ENCODE peak calls at places on chromosomes 6 and 20, in four cellular contexts. V, C, Z and B are unnamed samples.

GRCh38 chr6:169950558-169950957 is 199.1 kb downstream of the ERMARD start:
- DNase-seq in V (no peak), C (peak), Z (peak), B (no peak)

GRCh38 chr6:64874776-64875175 is 832.2 kb downstream of the EYS start:
- DNase-seq in V (no peak), C (peak), Z (peak), B (no peak)

GRCh38 chr20:43043887-43044286 is 145.8 kb downstream of the PTPRT start:
- DNase-seq in V (no peak), C (no peak), Z (no peak), B (no peak)

GRCh38 chr20:48886189-48886588 is 35.3 kb upstream of the ARFGEF2 start:
- DNase-seq in V (no peak), C (no peak), Z (no peak), B (no peak)

GRCh38 chr6:14194483-14194882 is 76.9 kb downstream of the CD83 start:
- DNase-seq in V (no peak), C (no peak), Z (no peak), B (no peak)

GRCh38 chr20:23331951-23332350 is 18.6 kb upstream of the NXT1 start:
- DNase-seq in V (no peak), C (no peak), Z (no peak), B (no peak)

GRCh38 chr20:49831770-49832631 is 19.4 kb downstream of the SLC9A8 start:
- DNase-seq in V (no peak), C (no peak), Z (no peak), B (no peak)

GRCh38 chr6:147508871-147509608 is 550 bp downstream of the SAMD5 start:
- DNase-seq in V (no peak), C (no peak), Z (no peak), B (no peak)

GRCh38 chr20:38165089-38165965 is at the start of gene TGM2:
- DNase-seq in V (peak), C (peak), Z (peak), B (no peak)

GRCh38 chr6:91719414-91719813 is 1132.5 kb upstream of the MAP3K7 start:
- DNase-seq in V (no peak), C (no peak), Z (no peak), B (no peak)

GRCh38 chr6:22064558-22064957 is 232.3 kb downstream of the PRL start:
- DNase-seq in V (no peak), C (no peak), Z (no peak), B (no peak)
- H3K4me3 ChIP-seq in V (no peak), C (no peak), Z (no peak), B (no peak)

GRCh38 chr20:17859002-17859615 is 109.5 kb downstream of the SNX5 start:
- DNase-seq in V (no peak), C (no peak), Z (no peak), B (no peak)

GRCh38 chr20:17856837-17857605 is 111.6 kb downstream of the SNX5 start:
- DNase-seq in V (no peak), C (no peak), Z (no peak), B (no peak)

GRCh38 chr20:17857639-17858449 is 110.8 kb downstream of the SNX5 start:
- DNase-seq in V (no peak), C (no peak), Z (no peak), B (no peak)

GRCh38 chr20:17859616-17860232 is 108.9 kb downstream of the SNX5 start:
- DNase-seq in V (no peak), C (no peak), Z (no peak), B (no peak)

GRCh38 chr20:17858450-17859001 is 110.1 kb downstream of the SNX5 start:
- DNase-seq in V (no peak), C (no peak), Z (no peak), B (no peak)
- TF ChIP-seq CTCF in V (no peak), C (no peak), Z (no peak), B (no peak)

GRCh38 chr6:86937219-86938079 is at the start of gene HTR1E:
- DNase-seq in V (no peak), C (peak), Z (peak), B (no peak)

GRCh38 chr6:86934365-86934764 is 3.0 kb upstream of the HTR1E start:
- DNase-seq in V (no peak), C (no peak), Z (no peak), B (no peak)

GRCh38 chr6:86938814-86939213 is 1.5 kb downstream of the HTR1E start:
- DNase-seq in V (no peak), C (no peak), Z (no peak), B (no peak)

DNA sequence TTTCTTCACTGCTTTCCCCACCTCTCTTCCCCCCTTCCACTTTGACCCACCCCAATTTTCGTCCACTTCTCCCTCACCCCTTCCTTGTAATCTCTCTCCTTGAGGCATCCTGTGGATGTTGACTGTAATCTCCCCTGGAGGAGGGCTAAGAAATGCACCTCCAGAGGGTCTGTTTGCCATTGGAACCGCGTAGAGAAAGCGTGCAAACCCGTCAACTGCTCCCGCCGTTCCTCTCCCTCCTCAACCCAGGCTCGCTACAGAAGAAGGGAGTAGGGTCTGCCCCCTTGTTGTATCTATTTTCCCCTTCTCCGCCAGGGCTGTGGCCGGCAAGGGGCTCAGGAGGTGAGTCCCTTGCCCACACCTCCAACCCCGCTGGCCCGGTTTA is 502 bp upstream of the HTR1E start:
- DNase-seq in V (no peak), C (no peak), Z (no peak), B (no peak)
- H3K4me3 ChIP-seq in V (peak), C (no peak), Z (no peak), B (peak)

DNA sequence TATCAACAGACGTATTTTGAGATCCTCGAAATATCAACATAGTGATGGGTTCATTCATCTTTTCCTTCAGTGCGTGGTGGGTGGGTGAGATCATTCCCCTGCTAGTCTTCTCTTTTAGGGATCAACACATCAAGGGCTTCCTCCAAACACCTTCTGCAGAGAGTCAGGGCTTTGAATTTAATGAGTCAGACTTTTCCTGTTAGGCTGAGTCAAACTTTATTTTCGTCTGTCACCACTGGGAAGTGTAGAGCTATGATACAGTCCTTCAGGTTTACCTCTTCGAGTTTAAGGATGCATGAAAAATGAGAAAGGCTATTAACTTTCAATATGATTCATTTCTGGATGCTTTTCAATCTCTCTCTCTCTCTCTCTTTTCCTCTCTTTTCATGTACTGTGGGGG is 189.1 kb downstream of the BMP2 start:
- DNase-seq in V (no peak), C (no peak), Z (no peak), B (peak)
- TF ChIP-seq CTCF in V (no peak), C (no peak), Z (no peak), B (no peak)

DNA sequence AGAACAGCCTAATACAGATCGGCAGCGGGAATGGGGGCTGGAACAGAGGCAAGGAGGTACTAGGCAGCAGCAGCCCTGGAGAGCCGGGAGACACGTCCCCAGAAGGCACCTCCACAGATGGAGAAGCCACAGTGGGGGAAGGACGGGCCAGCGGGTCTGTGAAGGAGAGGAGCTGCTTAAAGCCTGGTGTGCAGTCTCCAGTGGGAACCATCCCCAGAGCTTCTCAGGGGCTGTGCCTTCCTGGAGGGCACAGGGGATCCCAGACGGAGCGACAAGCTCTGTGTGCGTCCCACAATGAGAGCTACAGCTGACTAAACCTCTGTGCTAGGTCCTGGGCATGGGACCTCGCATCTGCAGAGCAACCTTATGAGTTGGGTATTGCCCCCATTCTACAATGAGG is 50.8 kb downstream of the EZR start:
- DNase-seq in V (no peak), C (no peak), Z (no peak), B (no peak)
- H3K4me3 ChIP-seq in V (no peak), C (no peak), Z (no peak), B (no peak)

GRCh38 chr6:4533576-4533975 is 242.6 kb upstream of the CDYL start:
- DNase-seq in V (no peak), C (no peak), Z (no peak), B (no peak)
- TF ChIP-seq CTCF in V (no peak), C (no peak), Z (no peak), B (no peak)

GRCh38 chr6:3750324-3751018 is 1.0 kb downstream of the PXDC1 start:
- DNase-seq in V (peak), C (peak), Z (peak), B (no peak)

GRCh38 chr6:3751730-3752537 is 421 bp upstream of the PXDC1 start:
- DNase-seq in V (peak), C (peak), Z (peak), B (no peak)

GRCh38 chr6:3753228-3753795 is 1.8 kb upstream of the PXDC1 start:
- DNase-seq in V (no peak), C (no peak), Z (no peak), B (no peak)

GRCh38 chr6:3751019-3751729 is at the start of gene PXDC1:
- DNase-seq in V (no peak), C (no peak), Z (no peak), B (no peak)

GRCh38 chr6:3752538-3753227 is 1.2 kb upstream of the PXDC1 start:
- DNase-seq in V (no peak), C (no peak), Z (no peak), B (no peak)
- H3K4me3 ChIP-seq in V (peak), C (peak), Z (peak), B (peak)

GRCh38 chr6:168709991-168710390 is 269.0 kb downstream of the SMOC2 start:
- DNase-seq in V (no peak), C (no peak), Z (no peak), B (no peak)

GRCh38 chr6:168711666-168712300 is 270.8 kb downstream of the SMOC2 start:
- DNase-seq in V (no peak), C (no peak), Z (no peak), B (no peak)

GRCh38 chr6:168713013-168713412 is 272.0 kb downstream of the SMOC2 start:
- DNase-seq in V (no peak), C (no peak), Z (no peak), B (no peak)

GRCh38 chr6:168709440-168709839 is 268.5 kb downstream of the SMOC2 start:
- DNase-seq in V (no peak), C (no peak), Z (no peak), B (no peak)

DNA sequence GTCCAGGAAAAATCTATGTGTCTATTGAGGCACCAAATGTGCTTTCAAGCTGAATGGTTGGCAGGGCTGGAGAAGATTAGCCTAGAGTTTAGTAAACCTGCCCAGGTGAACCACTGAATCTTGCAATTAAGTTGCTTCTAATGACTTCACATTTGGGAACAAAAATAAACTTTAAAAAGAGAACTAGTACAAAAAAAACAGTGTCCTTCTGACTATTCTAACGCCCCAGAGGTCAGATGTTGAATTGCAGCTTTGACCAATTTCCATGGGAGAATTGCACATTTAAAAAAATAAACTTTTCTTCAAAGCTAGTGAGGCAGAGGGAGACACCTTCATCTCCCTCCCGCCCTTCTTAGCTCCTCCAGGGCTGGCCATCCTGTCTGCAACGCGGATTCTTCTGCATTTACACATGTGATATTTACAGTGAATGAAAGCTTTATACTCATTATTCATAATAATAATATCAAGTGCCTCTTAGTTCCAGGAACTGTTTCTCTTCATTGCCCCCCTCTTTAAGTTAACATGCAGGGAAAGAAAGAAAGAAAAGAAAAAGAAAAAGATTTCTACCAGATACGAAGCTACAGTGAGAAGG is 270.2 kb downstream of the SMOC2 start:
- DNase-seq in V (no peak), C (peak), Z (no peak), B (no peak)
- TF ChIP-seq CTCF in V (no peak), C (peak), Z (peak), B (peak)

DNA sequence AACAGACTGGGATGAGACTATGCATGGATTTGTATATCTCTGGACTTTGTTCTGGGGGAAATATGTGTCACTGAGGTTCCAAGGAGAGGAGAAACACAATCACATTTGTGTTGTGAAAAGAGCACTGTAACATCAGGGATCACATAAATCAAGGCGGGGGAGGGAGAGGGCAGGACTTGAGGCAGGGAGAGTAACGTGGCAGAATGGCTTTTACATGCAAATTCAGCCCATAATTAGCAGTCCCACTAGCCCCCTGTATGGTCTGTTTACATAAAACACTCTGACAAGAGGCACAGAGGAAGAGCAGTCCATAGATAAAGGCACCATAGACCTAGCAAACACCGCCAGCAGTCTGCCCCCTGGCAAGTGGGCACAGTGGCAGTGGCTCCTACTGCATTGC is 82.8 kb downstream of the LYRM2 start:
- DNase-seq in V (no peak), C (no peak), Z (no peak), B (no peak)
- H3K4me3 ChIP-seq in V (no peak), C (no peak), Z (no peak), B (no peak)

GRCh38 chr6:17585766-17586502 is 14.2 kb upstream of the FAM8A1 start:
- DNase-seq in V (no peak), C (no peak), Z (no peak), B (no peak)
- TF ChIP-seq CTCF in V (no peak), C (no peak), Z (no peak), B (peak)